ENCODE peak calls at places on chromosomes 3 and 15, in eight cellular contexts. J, S, G, X, V, B, Z and E are unnamed samples. For H3K4me1, the result is how much of the 10 kb centered on the place peaks cover.

GRCh38 chr15:61049003-61049402 is 180.1 kb downstream of the RORA start:
- DNase-seq in Z (no peak), G (no peak), S (no peak), J (no peak), B (no peak), V (no peak), X (no peak), E (no peak)

GRCh38 chr15:67107014-67107812 is 41.8 kb downstream of the SMAD3 start:
- DNase-seq in S (peak), Z (no peak), J (no peak), X (peak), B (peak), G (peak), V (peak), E (no peak)

GRCh38 chr3:113501597-113501996 is 13.4 kb downstream of the SPICE1 start:
- DNase-seq in X (no peak), S (no peak), B (no peak), V (no peak), G (no peak), Z (no peak), J (no peak), E (no peak)

GRCh38 chr3:137259709-137260108 is 301.9 kb downstream of the IL20RB start:
- DNase-seq in X (no peak), B (no peak), G (no peak), Z (no peak), J (no peak), V (no peak), S (no peak), E (no peak)

GRCh38 chr15:64006642-64007041 is 39.6 kb downstream of the DAPK2 start:
- DNase-seq in B (no peak), X (no peak), J (no peak), G (no peak), S (no peak), Z (no peak), V (no peak), E (no peak)

GRCh38 chr3:49377483-49377882 is 19.3 kb upstream of the GPX1 start:
- DNase-seq in B (peak), S (no peak), X (no peak), Z (no peak), V (no peak), J (no peak), G (no peak), E (no peak)

GRCh38 chr15:44726568-44727461 is 9.5 kb upstream of the TRIM69 start:
- DNase-seq in S (peak), J (peak), Z (no peak), G (no peak), V (no peak), X (peak), B (peak), E (no peak)

GRCh38 chr3:117997201-117998049 is 1037.2 kb downstream of the IGSF11 start:
- DNase-seq in S (peak), G (peak), J (peak), X (peak), Z (peak), V (peak), B (no peak), E (peak)

GRCh38 chr15:36407647-36408046 is 171.8 kb upstream of the CDIN1 start:
- DNase-seq in X (no peak), J (no peak), S (no peak), Z (no peak), B (no peak), V (no peak), G (no peak), E (no peak)

GRCh38 chr3:179266701-179267211 is 15.8 kb upstream of the KCNMB3 start:
- DNase-seq in B (no peak), G (no peak), S (no peak), V (no peak), J (no peak), X (no peak), Z (no peak), E (no peak)
- H3K4me3 ChIP-seq in B (no peak), G (no peak), S (peak), V (no peak), J (no peak), X (no peak), Z (no peak), E (no peak)

GRCh38 chr15:78056714-78057269 is 20.7 kb downstream of the TBC1D2B start:
- DNase-seq in S (no peak), V (no peak), B (no peak), G (peak), J (no peak), X (no peak), Z (no peak), E (no peak)

GRCh38 chr15:78058401-78058935 is 19.0 kb downstream of the TBC1D2B start:
- DNase-seq in X (no peak), S (no peak), G (no peak), V (no peak), J (no peak), Z (no peak), B (no peak), E (no peak)

GRCh38 chr15:78060232-78060631 is 17.3 kb downstream of the TBC1D2B start:
- DNase-seq in S (no peak), X (no peak), V (no peak), G (no peak), B (no peak), Z (no peak), J (no peak), E (no peak)

GRCh38 chr15:78057803-78058202 is 19.7 kb downstream of the TBC1D2B start:
- DNase-seq in S (no peak), Z (no peak), V (no peak), B (no peak), G (no peak), X (no peak), J (no peak), E (no peak)

GRCh38 chr15:78059110-78059839 is 18.2 kb downstream of the TBC1D2B start:
- DNase-seq in X (no peak), V (no peak), Z (no peak), S (no peak), G (no peak), J (no peak), B (no peak), E (no peak)
- H3K4me1 ChIP-seq in X (under half), V (half or more), Z (under half), S (half or more), G (under half), J (half or more), B (half or more), E (half or more)

GRCh38 chr3:23952646-23953045 is 7.6 kb downstream of the NR1D2 start:
- DNase-seq in B (no peak), X (no peak), S (no peak), G (no peak), J (no peak), Z (no peak), V (no peak), E (no peak)

GRCh38 chr3:23950303-23950702 is 5.2 kb downstream of the NR1D2 start:
- DNase-seq in B (no peak), X (no peak), G (no peak), J (no peak), Z (no peak), V (no peak), S (no peak), E (no peak)

GRCh38 chr3:23945903-23946751 is 1.0 kb downstream of the NR1D2 start:
- DNase-seq in X (peak), S (peak), Z (peak), G (peak), V (peak), B (peak), J (peak), E (peak)

GRCh38 chr3:23948761-23949160 is 3.7 kb downstream of the NR1D2 start:
- DNase-seq in B (no peak), S (no peak), J (no peak), Z (no peak), X (no peak), V (no peak), G (no peak), E (no peak)

DNA sequence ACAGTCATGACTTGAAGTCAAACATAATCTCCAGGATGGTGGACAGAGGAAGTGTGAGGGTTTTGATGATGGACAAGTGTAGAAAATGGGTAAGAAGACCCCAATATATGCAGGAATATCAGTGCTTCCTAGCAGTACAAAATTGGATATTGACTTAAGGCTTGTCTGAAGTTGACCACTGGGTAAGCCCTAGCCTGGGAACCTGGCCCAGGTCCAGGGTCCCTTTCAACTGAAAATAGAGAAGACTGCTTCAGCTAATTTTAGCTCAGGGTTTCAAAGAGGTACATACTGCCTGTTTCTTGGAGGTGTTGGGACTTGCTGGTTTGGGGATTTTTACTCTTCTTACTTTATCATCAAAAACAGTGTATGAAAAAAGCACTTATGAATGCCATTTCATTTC is 4.7 kb downstream of the NR1D2 start:
- DNase-seq in X (peak), J (no peak), G (peak), B (no peak), Z (peak), S (no peak), V (peak), E (no peak)
- H3K4me3 ChIP-seq in X (no peak), J (no peak), G (peak), B (no peak), Z (no peak), S (peak), V (no peak), E (no peak)

DNA sequence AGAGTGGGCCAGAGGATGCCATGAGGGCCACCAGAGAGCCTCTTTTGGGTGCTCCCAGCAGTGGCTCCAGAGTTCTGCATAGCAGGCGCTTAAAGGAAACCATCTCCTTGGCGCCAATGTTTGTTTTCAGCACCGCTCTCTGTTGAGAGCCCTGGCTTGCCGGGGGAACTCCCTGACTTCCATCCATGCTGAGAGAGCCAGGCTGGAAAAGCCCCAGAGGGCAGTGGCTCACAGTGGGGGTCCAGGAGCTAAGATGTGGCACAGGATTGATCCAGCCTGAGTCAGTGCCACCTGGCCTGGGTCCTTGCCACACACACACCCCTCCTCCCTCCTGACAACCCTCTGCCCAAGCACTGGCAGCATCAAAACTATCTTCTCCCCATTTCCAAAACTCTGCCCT is 50.4 kb upstream of the HACD2 start:
- DNase-seq in G (peak), V (no peak), Z (no peak), J (no peak), S (no peak), X (no peak), B (no peak), E (no peak)
- H3K4me1 ChIP-seq in G (under half), V (under half), Z (under half), J (under half), S (under half), X (under half), B (under half), E (under half)

DNA sequence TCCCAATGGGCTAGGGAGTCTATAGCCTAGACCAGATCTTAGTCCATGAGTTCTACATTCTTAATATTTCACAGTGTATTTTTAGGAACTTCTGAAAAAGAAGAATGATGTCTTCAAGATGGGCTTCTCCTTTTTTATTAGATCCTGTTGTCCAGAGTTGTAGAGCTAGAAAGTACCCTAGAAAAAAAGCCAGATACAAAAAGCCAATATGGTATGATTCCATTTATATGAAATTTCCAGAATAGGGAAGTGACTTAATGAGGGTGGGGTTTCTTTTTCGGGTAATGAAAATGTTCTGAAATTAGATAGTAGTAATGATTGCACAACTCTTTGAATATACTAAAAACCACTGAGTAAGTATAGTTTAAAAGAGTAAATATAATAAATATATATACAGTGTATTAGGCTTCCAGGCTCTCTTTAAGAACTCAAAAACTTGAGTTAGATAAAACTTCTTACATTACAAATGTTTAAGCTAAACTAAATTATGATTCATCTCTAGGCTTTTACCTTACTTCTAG is 116.9 kb downstream of the NFKBIZ start:
- DNase-seq in B (no peak), Z (no peak), X (no peak), V (no peak), G (no peak), J (no peak), S (no peak), E (no peak)
- H3K4me3 ChIP-seq in B (no peak), Z (no peak), X (no peak), V (no peak), G (no peak), J (no peak), S (no peak), E (no peak)